ENCODE peak calls at places on chromosome 13, in nine cellular contexts. H is SJSA1; O is stomach; W is naive thymus-derived CD4-positive, alpha-beta T cell; Y is pancreas; Z is body of pancreas; Q is uterus; K is GM23248; J is thoracic aorta. X is an unnamed sample.
A peak's percentile ranks its signal among the peaks of the same experiment; 100 is the strongest.

GRCh38 chr13:40653558-40654318 is 12.7 kb downstream of the FOXO1 start:
- DNase-seq in H (peak; percentile 6), O (no peak), W (peak; percentile 22), Y (no peak), Z (no peak), Q (no peak), K (peak; percentile 29), J (no peak), X (no peak)

GRCh38 chr13:101267656-101268055 is 148.7 kb downstream of the NALCN start:
- DNase-seq in H (no peak), O (no peak), W (no peak), Y (no peak), Z (no peak), Q (no peak), K (peak; percentile 81), J (no peak), X (no peak)

GRCh38 chr13:112760440-112760839 is 70.6 kb downstream of the ATP11A start:
- DNase-seq in H (no peak), O (no peak), W (no peak), Y (no peak), Z (no peak), Q (no peak), K (peak; percentile 56), J (no peak), X (no peak)

GRCh38 chr13:93058301-93058700 is 168.3 kb upstream of the GPC6 start:
- DNase-seq in H (no peak), O (no peak), W (no peak), Y (no peak), Z (no peak), Q (no peak), K (no peak), J (no peak), X (no peak)

GRCh38 chr13:111925146-111925875 is 141.6 kb upstream of the SOX1 start:
- DNase-seq in H (no peak), O (peak; percentile 10), W (no peak), Y (no peak), Z (no peak), Q (no peak), K (no peak), J (no peak), X (no peak)

GRCh38 chr13:70339738-70340137 is 231.5 kb upstream of the KLHL1 start:
- DNase-seq in H (no peak), O (peak; percentile 28), W (no peak), Y (peak; percentile 19), Z (peak; percentile 36), Q (no peak), K (peak; percentile 1), J (no peak), X (peak; percentile 6)

GRCh38 chr13:30408319-30409101 is 13.8 kb upstream of the UBE2L5 start:
- DNase-seq in H (peak; percentile 67), O (peak; percentile 96), W (peak; percentile 83), Y (peak; percentile 97), Z (peak; percentile 95), Q (peak; percentile 95), K (peak; percentile 95), J (peak; percentile 75), X (peak; percentile 88)

GRCh38 chr13:93039131-93039530 is 187.5 kb upstream of the GPC6 start:
- DNase-seq in H (no peak), O (no peak), W (no peak), Y (no peak), Z (no peak), Q (no peak), K (peak; percentile 16), J (no peak), X (peak; percentile 54)

GRCh38 chr13:85366759-85367417 is 432.3 kb downstream of the SLITRK6 start:
- DNase-seq in H (peak; percentile 76), O (no peak), W (no peak), Y (no peak), Z (no peak), Q (no peak), K (no peak), J (no peak), X (peak; percentile 60)

GRCh38 chr13:106183410-106184128 is 351.9 kb downstream of the EFNB2 start:
- DNase-seq in H (no peak), O (no peak), W (no peak), Y (no peak), Z (no peak), Q (no peak), K (no peak), J (no peak), X (no peak)

GRCh38 chr13:33263484-33263883 is 22.1 kb downstream of the STARD13 start:
- DNase-seq in H (no peak), O (no peak), W (no peak), Y (no peak), Z (no peak), Q (no peak), K (no peak), J (no peak), X (no peak)

GRCh38 chr13:91747164-91747563 is 348.7 kb downstream of the GPC5 start:
- DNase-seq in H (no peak), O (no peak), W (no peak), Y (no peak), Z (no peak), Q (no peak), K (no peak), J (no peak), X (no peak)

GRCh38 chr13:46184277-46184699 is 2.3 kb upstream of the LCP1 start:
- DNase-seq in H (peak; percentile 23), O (peak; percentile 38), W (peak; percentile 70), Y (no peak), Z (no peak), Q (no peak), K (peak; percentile 22), J (no peak), X (no peak)

GRCh38 chr13:99774644-99775043 is 196.9 kb downstream of the ZIC5 start:
- DNase-seq in H (no peak), O (no peak), W (no peak), Y (no peak), Z (no peak), Q (no peak), K (no peak), J (no peak), X (no peak)

GRCh38 chr13:90237852-90238251 is 1109.6 kb upstream of the MIR17HG start:
- DNase-seq in H (no peak), O (no peak), W (no peak), Y (no peak), Z (no peak), Q (no peak), K (no peak), J (no peak), X (no peak)

GRCh38 chr13:33270906-33271538 is 14.5 kb downstream of the STARD13 start:
- DNase-seq in H (no peak), O (no peak), W (no peak), Y (no peak), Z (no peak), Q (no peak), K (no peak), J (no peak), X (no peak)

GRCh38 chr13:77919351-77920294 is 992 bp upstream of the EDNRB start:
- DNase-seq in H (no peak), O (no peak), W (no peak), Y (peak; percentile 26), Z (peak; percentile 35), Q (peak; percentile 40), K (peak; percentile 55), J (no peak), X (peak; percentile 14)

GRCh38 chr13:29304148-29304547 is 291.3 kb downstream of the SLC7A1 start:
- DNase-seq in H (no peak), O (no peak), W (no peak), Y (no peak), Z (no peak), Q (no peak), K (no peak), J (no peak), X (no peak)

GRCh38 chr13:41562083-41562482 is 104.7 kb downstream of the RGCC start:
- DNase-seq in H (peak; percentile 27), O (no peak), W (no peak), Y (no peak), Z (peak; percentile 27), Q (peak; percentile 71), K (peak; percentile 96), J (no peak), X (peak; percentile 95)

GRCh38 chr13:35857769-35858168 is 273.4 kb downstream of the DCLK1 start:
- DNase-seq in H (peak; percentile 31), O (no peak), W (no peak), Y (no peak), Z (no peak), Q (no peak), K (no peak), J (no peak), X (peak; percentile 59)

GRCh38 chr13:45108716-45109706 is 11.3 kb upstream of the GTF2F2 start:
- DNase-seq in H (no peak), O (no peak), W (no peak), Y (no peak), Z (no peak), Q (no peak), K (peak; percentile 32), J (no peak), X (peak; percentile 40)
- H3K4me3 ChIP-seq in H (no peak overlapping the region), O (no peak overlapping the region), W (no peak overlapping the region), Y (no peak overlapping the region), Z (no peak overlapping the region), Q (no peak overlapping the region), K (no peak overlapping the region), J (no peak overlapping the region), X (no peak overlapping the region)

DNA sequence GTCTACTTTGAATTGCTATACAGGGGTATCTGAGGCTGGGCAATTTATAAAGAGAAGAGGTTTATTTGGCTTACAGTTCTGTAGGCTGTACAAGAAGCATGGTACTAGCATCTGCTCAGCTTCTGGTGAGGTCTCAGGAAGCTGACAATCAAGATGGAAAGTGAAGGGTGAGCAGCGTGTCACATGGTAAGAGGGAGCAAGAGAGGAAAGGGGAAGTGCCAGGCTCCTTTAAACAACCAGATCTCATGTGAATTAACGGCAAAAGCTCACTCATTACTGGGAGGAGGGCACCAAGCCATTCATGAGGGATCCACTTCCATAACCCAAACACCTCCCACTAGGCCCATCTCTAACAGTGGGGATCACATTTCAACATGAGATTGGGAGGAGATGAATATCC is 222.4 kb downstream of the TDRD3 start:
- DNase-seq in H (no peak), O (no peak), W (no peak), Y (no peak), Z (no peak), Q (no peak), K (no peak), J (no peak), X (no peak)
- H3K36me3 ChIP-seq in H (no peaks in the 10 kb centered on the region), O (no peaks in the 10 kb centered on the region), W (no peaks in the 10 kb centered on the region), Y (no peaks in the 10 kb centered on the region), Z (no peaks in the 10 kb centered on the region), Q (no peaks in the 10 kb centered on the region), K (no peaks in the 10 kb centered on the region), J (no peaks in the 10 kb centered on the region), X (no peaks in the 10 kb centered on the region)

DNA sequence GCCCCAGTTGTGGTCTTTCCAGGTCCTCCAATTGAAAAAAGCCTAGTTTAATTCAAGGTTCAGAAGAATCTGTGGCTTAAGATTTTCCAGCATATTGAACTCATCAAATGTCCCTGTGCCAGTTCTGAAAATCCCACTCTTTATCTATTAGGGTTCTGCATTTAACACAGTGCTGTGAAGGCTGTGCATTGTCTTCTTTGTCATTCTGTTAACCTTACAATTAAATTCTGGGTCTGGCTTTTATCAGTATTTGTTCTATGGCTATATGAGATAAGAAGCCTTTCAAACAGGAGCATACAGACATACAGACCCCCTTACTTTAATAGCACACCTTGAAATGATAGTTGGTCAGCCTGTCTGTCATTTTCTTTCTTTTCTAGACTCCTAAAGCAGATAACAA is 362.1 kb upstream of the DACH1 start:
- DNase-seq in H (no peak), O (no peak), W (no peak), Y (no peak), Z (no peak), Q (no peak), K (no peak), J (no peak), X (no peak)
- H3K27ac ChIP-seq in H (no peak overlapping the region), O (no peak overlapping the region), W (no peak overlapping the region), Y (no peak overlapping the region), Z (no peak overlapping the region), Q (no peak overlapping the region), K (no peak overlapping the region), J (no peak overlapping the region), X (no peak overlapping the region)

GRCh38 chr13:37001921-37002250 is 1.3 kb downstream of the EXOSC8 start:
- DNase-seq in H (no peak), O (no peak), W (no peak), Y (no peak), Z (no peak), Q (no peak), K (no peak), J (no peak), X (no peak)
- H3K4me3 ChIP-seq in H (peak overlapping the region; percentile 79), O (peak overlapping the region; percentile 94), W (peak overlapping the region; percentile 77), Y (peak overlapping the region; percentile 84), Z (no peak overlapping the region), Q (no peak overlapping the region), K (peak overlapping the region; percentile 95), J (no peak overlapping the region), X (peak overlapping the region; percentile 96)